ENCODE peak calls at places on chromosomes 13 and 19, in six cellular contexts. I, Y, G, U, M and X are unnamed samples.

GRCh38 chr19:14434543-14435319 is 1.6 kb downstream of the PKN1 start:
- DNase-seq in I (peak; percentile 78), G (peak; percentile 68), M (peak; percentile 63), U (no peak), Y (peak; percentile 92), X (peak; percentile 84)

GRCh38 chr13:38819053-38819452 is 132.2 kb downstream of the FREM2 start:
- DNase-seq in Y (no peak), M (peak; percentile 57), U (no peak), G (peak; percentile 11), I (no peak), X (no peak)

GRCh38 chr19:4676955-4677731 is 7.0 kb upstream of the MYDGF start:
- DNase-seq in M (no peak), I (peak; percentile 53), G (peak; percentile 37), Y (peak; percentile 67), U (peak; percentile 91), X (no peak)

GRCh38 chr19:44113784-44114390 is 688 bp downstream of the ZNF225 start:
- DNase-seq in I (no peak), U (no peak), G (no peak), M (peak; percentile 1), Y (peak; percentile 40), X (no peak)

GRCh38 chr13:113536461-113537110 is 46.1 kb upstream of the DCUN1D2 start:
- DNase-seq in Y (no peak), M (no peak), I (no peak), U (no peak), G (no peak), X (no peak)

GRCh38 chr19:14361824-14362223 is 19.4 kb upstream of the ADGRE5 start:
- DNase-seq in M (no peak), I (no peak), U (peak; percentile 75), G (no peak), Y (no peak), X (no peak)

GRCh38 chr13:51222510-51223283 is 499 bp downstream of the FAM124A start:
- DNase-seq in U (peak; percentile 67), I (peak; percentile 5), Y (peak; percentile 23), M (no peak), G (no peak), X (no peak)

GRCh38 chr19:1871630-1872029 is 8.3 kb upstream of the KLF16 start:
- DNase-seq in G (no peak), Y (no peak), I (no peak), U (no peak), M (no peak), X (no peak)

GRCh38 chr19:4977299-4978174 is 8.6 kb downstream of the KDM4B start:
- DNase-seq in M (peak; percentile 45), U (no peak), Y (peak; percentile 98), I (no peak), G (peak; percentile 90), X (no peak)

GRCh38 chr19:56133858-56134654 is 7.0 kb upstream of the ZNF444 start:
- DNase-seq in U (no peak), G (no peak), Y (peak; percentile 63), M (peak; percentile 35), I (peak; percentile 36), X (no peak)

GRCh38 chr13:84651288-84651687 is 769.0 kb upstream of the SLITRK1 start:
- DNase-seq in U (no peak), I (peak; percentile 65), M (peak; percentile 81), Y (peak; percentile 65), G (peak; percentile 80), X (peak; percentile 2)

DNA sequence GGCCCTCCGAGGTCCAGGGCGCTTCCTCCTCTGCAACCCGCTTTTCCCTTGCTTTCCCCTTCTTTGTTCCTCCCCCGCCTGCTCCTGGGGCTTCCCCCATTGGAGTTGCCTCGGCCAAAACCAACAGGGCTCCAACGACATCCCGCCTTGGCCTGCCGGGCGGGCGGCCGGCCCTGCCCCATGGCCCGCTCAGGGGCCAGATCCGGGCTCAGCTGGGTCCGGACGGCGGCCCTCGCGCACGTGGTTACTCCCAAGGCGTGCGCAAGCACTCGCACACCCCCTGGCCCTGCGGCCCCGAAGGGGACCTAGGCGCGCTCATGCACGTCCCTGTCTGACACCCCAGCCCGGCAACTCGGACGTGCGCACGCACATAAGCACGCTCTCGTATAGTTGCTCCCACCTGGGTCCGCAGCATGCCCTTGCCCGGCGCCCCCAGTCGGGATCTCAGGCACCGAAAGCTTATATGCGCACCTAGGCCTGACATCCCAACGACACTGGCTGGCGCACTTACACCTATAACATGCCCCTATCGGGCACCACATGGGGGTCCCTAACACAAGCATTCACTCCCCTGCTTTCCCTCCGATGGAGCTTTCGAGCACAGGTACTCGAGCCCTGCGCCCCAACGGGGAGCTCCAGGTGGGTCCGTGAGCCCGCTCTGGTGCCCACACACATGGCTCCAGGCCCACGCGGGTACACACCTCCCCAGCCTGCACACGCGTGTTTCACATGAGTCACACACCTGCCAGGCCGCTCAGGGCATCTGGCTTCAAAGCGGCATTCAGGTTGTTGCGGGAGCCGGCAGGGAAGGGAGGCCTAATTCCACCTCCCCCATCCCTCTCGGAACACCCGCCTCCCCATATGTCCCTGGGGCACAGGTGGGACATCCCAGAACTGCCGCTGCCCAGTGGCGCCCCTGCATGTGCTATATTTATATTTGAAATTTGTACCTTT is 15.0 kb downstream of the NFIX start:
- DNase-seq in G (no peak), Y (peak; percentile 4), U (peak; percentile 83), M (no peak), I (no peak), X (no peak)
- H3K4me1 ChIP-seq in G (peaks cover 42% of the 10 kb centered on the region), Y (peaks cover 29% of the 10 kb centered on the region), U (peaks cover 34% of the 10 kb centered on the region), M (peaks cover 52% of the 10 kb centered on the region), I (peaks cover 21% of the 10 kb centered on the region), X (peaks cover 13% of the 10 kb centered on the region)

DNA sequence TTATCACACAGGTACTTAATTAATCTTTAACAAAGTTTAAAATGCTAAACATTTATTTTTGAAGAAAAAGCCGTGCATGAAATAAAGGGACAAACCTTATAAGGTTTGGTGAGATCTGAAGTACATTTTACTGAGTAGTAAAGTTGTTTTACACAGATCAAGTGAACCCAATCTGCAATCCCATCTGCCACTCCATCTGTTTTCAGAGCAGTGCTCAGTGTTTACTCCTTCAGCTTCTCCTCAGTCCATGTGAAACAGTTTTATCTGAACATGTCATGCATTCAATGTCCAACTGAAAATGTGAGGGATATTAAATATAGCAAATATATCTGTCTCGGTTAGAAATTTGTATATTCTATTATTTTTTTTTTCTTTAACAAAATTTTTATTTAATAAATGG is 166.8 kb downstream of the MAB21L1 start:
- DNase-seq in G (no peak), U (no peak), M (no peak), Y (no peak), I (no peak), X (no peak)
- H3K27ac ChIP-seq in G (no peak overlapping the region), U (no peak overlapping the region), M (no peak overlapping the region), Y (no peak overlapping the region), I (no peak overlapping the region), X (no peak overlapping the region)

GRCh38 chr19:496333-496634 is at the start of gene MADCAM1:
- DNase-seq in I (no peak), M (no peak), Y (no peak), G (no peak), U (peak; percentile 75), X (no peak)
- TF ChIP-seq EZH2 in I (no peak), M (no peak), Y (no peak), G (no peak), U (no peak), X (no peak)

DNA sequence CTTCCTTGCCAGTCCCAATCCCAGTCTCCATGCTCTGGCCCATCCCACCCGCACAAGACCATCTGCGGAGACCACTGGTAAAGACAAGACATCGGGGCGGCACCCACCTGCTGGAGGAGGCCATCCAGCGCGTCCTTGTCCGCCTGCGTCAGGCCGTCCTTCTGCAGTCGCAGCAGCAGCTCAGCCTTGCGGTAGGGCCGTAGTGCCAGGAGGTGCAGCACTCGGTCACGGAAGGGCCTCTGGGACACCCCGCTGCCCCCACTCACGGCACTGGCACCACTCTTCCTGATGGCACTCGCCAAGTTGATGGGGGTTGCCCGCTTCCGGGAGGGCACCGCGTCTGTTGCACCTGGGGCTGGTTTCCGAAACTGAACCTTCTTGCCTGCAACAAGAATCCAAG is 23.5 kb upstream of the ISYNA1 start:
- DNase-seq in G (no peak), Y (no peak), M (no peak), U (no peak), I (no peak), X (no peak)
- H3K4me1 ChIP-seq in G (peaks cover 37% of the 10 kb centered on the region), Y (peaks cover 31% of the 10 kb centered on the region), M (peaks cover 23% of the 10 kb centered on the region), U (no peaks in the 10 kb centered on the region), I (peaks cover 38% of the 10 kb centered on the region), X (peaks cover 27% of the 10 kb centered on the region)

DNA sequence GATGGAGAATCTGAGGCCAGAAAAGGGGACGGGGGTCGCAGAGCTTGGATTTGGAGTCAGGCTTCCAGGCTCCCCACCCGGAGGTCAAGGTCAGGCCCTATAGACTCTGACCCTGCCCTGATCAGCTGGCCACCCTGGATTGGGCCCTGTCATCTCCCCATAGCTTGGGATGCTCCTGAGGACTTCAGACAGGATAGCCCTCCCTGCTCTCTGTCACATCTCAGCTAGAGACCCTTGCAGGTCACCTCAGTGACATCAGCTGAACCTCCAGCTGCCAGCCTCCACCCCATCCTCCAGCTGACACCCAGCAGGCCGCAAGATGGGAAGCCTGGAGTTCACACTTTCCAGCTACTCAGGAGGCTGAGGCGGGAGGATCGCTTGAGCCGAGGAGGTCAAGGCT is 2.8 kb upstream of the TPM4 start:
- DNase-seq in G (no peak), I (no peak), M (no peak), U (peak; percentile 41), Y (no peak), X (no peak)
- H3K27ac ChIP-seq in G (no peak overlapping the region), I (no peak overlapping the region), M (no peak overlapping the region), U (no peak overlapping the region), Y (no peak overlapping the region), X (no peak overlapping the region)

GRCh38 chr13:50131998-50132936 is 117.0 kb downstream of the KCNRG start:
- DNase-seq in M (no peak), U (no peak), G (peak; percentile 28), I (no peak), Y (no peak), X (no peak)
- TF ChIP-seq EZH2 in M (no peak), U (peak; percentile 79), G (no peak), I (no peak), Y (no peak), X (no peak)

GRCh38 chr19:46950526-46951235 is 69.0 kb upstream of the NPAS1 start:
- DNase-seq in U (no peak), M (peak; percentile 5), G (no peak), Y (no peak), I (no peak), X (no peak)
- H3K4me1 ChIP-seq in U (no peaks in the 10 kb centered on the region), M (peaks cover 28% of the 10 kb centered on the region), G (peaks cover 22% of the 10 kb centered on the region), Y (peaks cover 47% of the 10 kb centered on the region), I (peaks cover 38% of the 10 kb centered on the region), X (peaks cover 33% of the 10 kb centered on the region)

DNA sequence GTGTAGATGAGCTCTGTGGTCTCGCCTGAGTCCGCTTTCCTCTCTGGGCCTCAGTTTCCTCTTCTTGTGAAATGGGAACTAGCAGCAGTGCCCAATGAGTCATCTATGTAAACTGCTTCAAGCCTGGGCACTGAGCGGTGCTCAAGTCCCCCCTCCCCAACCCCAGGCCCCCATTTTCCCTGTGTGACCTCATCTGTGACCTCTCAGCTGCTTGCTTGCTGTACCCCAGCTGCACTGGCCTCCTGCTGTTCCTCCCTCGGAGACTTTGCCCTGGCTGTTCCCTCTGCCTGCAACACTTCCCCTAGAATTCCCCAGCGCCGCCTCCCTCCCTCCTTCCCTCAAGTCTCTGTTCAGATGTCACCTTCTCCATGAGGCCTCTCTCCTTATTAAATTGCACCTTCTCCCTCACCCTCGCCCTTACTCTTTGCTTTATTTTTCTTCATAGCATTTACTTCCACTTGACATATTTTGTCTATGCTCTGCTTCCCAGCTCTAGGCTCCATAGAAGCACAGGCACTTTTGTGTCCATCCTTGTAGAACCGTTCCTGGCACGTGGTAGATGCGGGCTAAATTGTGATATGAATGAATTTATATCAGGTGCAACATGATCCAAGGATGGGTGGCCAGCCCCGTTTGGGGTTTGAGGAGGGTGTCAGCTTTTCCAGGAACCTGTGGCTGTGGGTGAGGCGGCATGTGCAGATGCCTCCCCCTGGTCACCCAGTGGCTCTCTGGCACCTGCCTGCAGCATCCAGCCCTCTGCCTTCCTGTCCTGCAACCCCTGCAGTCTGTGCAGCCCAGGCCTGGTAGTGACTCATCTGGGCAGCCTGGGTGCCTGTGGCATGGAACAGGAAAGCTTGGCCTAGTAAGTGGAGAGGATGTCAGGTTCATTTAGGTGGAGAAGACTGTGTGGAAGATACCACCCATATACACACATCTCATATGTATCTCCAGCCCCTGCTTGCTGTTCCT is 26.3 kb downstream of the SIPA1L3 start:
- DNase-seq in G (peak; percentile 25), Y (peak; percentile 50), I (peak; percentile 77), M (peak; percentile 70), U (no peak), X (peak; percentile 71)
- H3K27ac ChIP-seq in G (no peak overlapping the region), Y (no peak overlapping the region), I (peak overlapping the region; percentile 87), M (peak overlapping the region; percentile 72), U (peak overlapping the region; percentile 91), X (peak overlapping the region; percentile 74)